ENCODE peak calls at places on chromosomes 6 and 20, in ten cellular contexts. U, I, Q, O, J, M, X, Z, E and P are unnamed samples.

GRCh38 chr6:108002365-108003221 is 44.6 kb upstream of the SEC63 start:
- DNase-seq in M (peak; percentile 60), E (no peak), Z (no peak), O (peak; percentile 6), I (peak; percentile 24), X (no peak), U (no peak), J (no peak), Q (no peak), P (no peak)

GRCh38 chr6:79302341-79302740 is 67.9 kb upstream of the HMGN3 start:
- DNase-seq in I (no peak), O (no peak), U (peak; percentile 15), Q (no peak), X (no peak), E (no peak), M (no peak), Z (no peak), J (no peak), P (no peak)

GRCh38 chr20:21767739-21768223 is 62.3 kb downstream of the PAX1 start:
- DNase-seq in Z (no peak), J (no peak), Q (peak; percentile 32), O (no peak), E (no peak), M (no peak), I (no peak), U (no peak), X (no peak), P (no peak)

GRCh38 chr6:157017861-157018260 is 240.7 kb downstream of the ARID1B start:
- DNase-seq in J (no peak), Z (no peak), Q (no peak), M (no peak), I (peak; percentile 55), X (no peak), O (peak; percentile 15), U (no peak), E (no peak), P (no peak)

GRCh38 chr6:20223119-20223518 is 10.8 kb upstream of the MBOAT1 start:
- DNase-seq in I (no peak), J (no peak), E (no peak), U (no peak), X (no peak), Q (no peak), Z (no peak), O (no peak), M (no peak), P (no peak)

GRCh38 chr6:109762769-109763450 is 71.8 kb downstream of the FIG4 start:
- DNase-seq in I (no peak), Z (no peak), J (no peak), M (no peak), U (no peak), Q (no peak), X (no peak), E (no peak), O (peak; percentile 67), P (no peak)

GRCh38 chr6:116568111-116568510 is 3.2 kb upstream of the RWDD1 start:
- DNase-seq in Z (no peak), U (no peak), Q (no peak), J (no peak), M (no peak), I (no peak), X (no peak), O (peak; percentile 80), E (no peak), P (no peak)

GRCh38 chr6:40956871-40957270 is 82.2 kb downstream of the UNC5CL start:
- DNase-seq in E (no peak), J (no peak), I (no peak), Z (no peak), M (no peak), O (peak; percentile 44), U (no peak), Q (no peak), X (no peak), P (no peak)

GRCh38 chr6:162100091-162100490 is 627.5 kb downstream of the PRKN start:
- DNase-seq in U (no peak), X (no peak), Z (no peak), J (no peak), Q (no peak), I (no peak), M (no peak), E (no peak), O (no peak), P (no peak)

GRCh38 chr20:8662433-8662954 is 406.4 kb upstream of the PLCB4 start:
- DNase-seq in Q (no peak), J (no peak), E (no peak), U (no peak), X (no peak), I (no peak), O (no peak), M (no peak), Z (no peak), P (no peak)

GRCh38 chr20:3613821-3614440 is 49.3 kb downstream of the GFRA4 start:
- DNase-seq in E (no peak), M (no peak), J (no peak), O (peak; percentile 6), Z (no peak), I (no peak), Q (no peak), X (no peak), U (no peak), P (no peak)

GRCh38 chr6:163324928-163325784 is 89.4 kb upstream of the QKI start:
- DNase-seq in E (no peak), Z (peak; percentile 63), X (no peak), I (no peak), J (no peak), U (no peak), Q (no peak), O (peak; percentile 8), M (peak; percentile 30), P (peak; percentile 7)

DNA sequence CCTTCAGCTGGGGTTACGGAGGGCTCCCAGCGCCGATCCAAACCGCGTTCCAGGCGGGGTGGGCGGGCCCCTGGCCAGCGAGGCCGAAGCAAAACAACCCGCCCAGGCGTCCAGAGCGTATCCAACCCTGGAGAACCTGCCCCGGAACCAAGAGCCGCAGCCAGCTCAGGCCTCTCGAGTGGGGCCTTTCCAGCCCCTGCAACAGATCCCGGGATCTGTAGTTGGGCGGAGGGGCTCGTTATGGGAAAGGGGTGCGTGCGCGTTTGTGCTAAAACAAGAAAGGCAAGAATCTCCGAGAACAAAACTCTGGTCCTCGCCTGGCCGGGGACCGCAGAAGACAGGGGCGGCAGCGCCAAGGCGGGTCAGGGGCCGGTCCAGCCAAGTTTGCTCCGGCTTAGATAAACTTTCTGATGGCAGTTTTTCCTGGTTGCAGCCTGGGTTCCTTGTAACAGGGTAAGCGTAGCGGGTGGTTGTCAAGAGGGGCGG is 528 bp upstream of the RIN2 start:
- DNase-seq in U (no peak), M (peak; percentile 81), J (peak; percentile 87), Q (no peak), E (peak; percentile 94), O (peak; percentile 70), X (no peak), Z (peak; percentile 87), I (peak; percentile 82), P (peak; percentile 59)
- TF ChIP-seq POLR2A in U (no peak), M (peak; percentile 35), J (no peak), Q (no peak), E (peak; percentile 30), O (no peak), X (peak; percentile 47), Z (peak; percentile 55), I (no peak), P (no peak)

GRCh38 chr20:33724439-33725094 is 4.5 kb upstream of the PXMP4 start:
- DNase-seq in E (no peak), Q (no peak), X (no peak), J (no peak), Z (peak; percentile 67), M (no peak), U (no peak), I (no peak), O (no peak), P (no peak)

GRCh38 chr20:33716498-33716897 is 3.6 kb downstream of the PXMP4 start:
- DNase-seq in M (no peak), E (no peak), Z (no peak), Q (no peak), X (no peak), O (no peak), J (no peak), I (no peak), U (no peak), P (no peak)

GRCh38 chr20:33721391-33722140 is 1.5 kb upstream of the PXMP4 start:
- DNase-seq in E (no peak), J (no peak), I (no peak), U (no peak), Q (no peak), Z (no peak), X (no peak), O (no peak), M (no peak), P (no peak)

GRCh38 chr20:33719277-33719988 is 677 bp downstream of the PXMP4 start:
- DNase-seq in Q (no peak), E (no peak), O (no peak), X (no peak), M (no peak), Z (no peak), U (no peak), I (no peak), J (no peak), P (no peak)

GRCh38 chr20:33719989-33720709 is at the start of gene PXMP4:
- DNase-seq in E (peak; percentile 93), I (peak; percentile 95), J (peak; percentile 93), Z (peak; percentile 91), U (peak; percentile 98), Q (peak; percentile 97), M (peak; percentile 90), O (peak; percentile 98), X (peak; percentile 69), P (peak; percentile 99)
- TF ChIP-seq POLR2A in E (no peak), I (no peak), J (peak; percentile 21), Z (peak; percentile 52), U (peak; percentile 31), Q (peak; percentile 75), M (no peak), O (no peak), X (no peak), P (peak; percentile 83)

DNA sequence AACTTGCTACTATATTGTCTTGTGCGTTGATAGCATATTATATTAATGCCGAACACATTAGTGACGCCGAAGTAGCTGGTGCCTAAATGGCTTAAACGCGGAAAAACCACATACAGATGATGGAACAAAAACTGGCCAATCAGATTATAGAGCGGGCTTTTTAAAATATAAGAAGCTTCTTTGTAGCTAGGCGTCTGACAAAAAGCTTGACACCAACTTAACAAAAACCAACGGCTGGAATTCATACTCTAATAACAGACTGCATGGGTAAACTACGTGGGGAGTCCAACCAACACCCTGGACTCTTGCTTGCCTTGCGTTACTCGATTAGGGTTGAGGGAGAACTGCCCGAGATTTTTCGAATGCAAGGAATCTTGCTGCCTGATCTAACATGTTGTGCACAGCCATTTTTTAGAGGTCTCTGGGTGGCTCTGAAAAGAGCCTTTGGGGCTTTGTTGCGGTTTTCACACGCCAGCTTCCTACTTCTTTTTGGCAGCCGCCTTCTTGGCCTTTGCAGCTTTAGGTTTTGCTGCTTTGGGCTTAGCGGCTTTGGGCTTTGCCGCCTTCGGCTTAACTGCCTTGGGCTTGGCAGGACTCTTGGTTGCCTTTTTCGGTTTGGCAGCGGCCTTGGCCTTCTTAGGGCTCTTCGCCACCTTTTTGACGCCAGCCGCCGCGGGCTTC is 45.7 kb downstream of the OR2B2 start:
- DNase-seq in O (peak; percentile 68), Z (no peak), X (no peak), M (no peak), J (no peak), I (no peak), U (no peak), E (no peak), Q (peak; percentile 48), P (no peak)
- TF ChIP-seq POLR2A in O (no peak), Z (no peak), X (no peak), M (no peak), J (no peak), I (no peak), U (no peak), E (no peak), Q (no peak), P (no peak)

GRCh38 chr6:142885182-142885867 is 59.7 kb downstream of the HIVEP2 start:
- DNase-seq in M (peak; percentile 58), O (peak; percentile 99), J (peak; percentile 48), E (peak; percentile 36), X (no peak), I (peak; percentile 48), U (peak; percentile 94), Z (no peak), Q (peak; percentile 31), P (peak; percentile 11)
- TF ChIP-seq POLR2A in M (no peak), O (peak; percentile 41), J (no peak), E (peak; percentile 28), X (no peak), I (peak; percentile 55), U (no peak), Z (no peak), Q (no peak), P (no peak)